ENCODE peak calls at places on chromosomes 3 and 15, in seven cellular contexts. R, J, I, K, P, L and S are unnamed samples.

GRCh38 chr15:32884136-32884535 is 166.3 kb downstream of the GREM1 start:
- DNase-seq in R (no peak), J (peak), I (peak), K (no peak), P (no peak), L (no peak), S (no peak)

GRCh38 chr3:134327594-134327975 is 46.7 kb downstream of the AMOTL2 start:
- DNase-seq in R (no peak), J (peak), I (no peak), K (no peak), P (no peak), L (no peak), S (no peak)

GRCh38 chr3:141346839-141347238 is 21.5 kb upstream of the ZBTB38 start:
- DNase-seq in R (no peak), J (peak), I (no peak), K (no peak), P (peak), L (no peak), S (no peak)

GRCh38 chr3:37934631-37935289 is 55.8 kb upstream of the VILL start:
- DNase-seq in R (no peak), J (peak), I (peak), K (no peak), P (no peak), L (no peak), S (no peak)

GRCh38 chr3:142445816-142446254 is 2.0 kb downstream of the XRN1 start:
- DNase-seq in R (peak), J (peak), I (peak), K (no peak), P (no peak), L (peak), S (no peak)

GRCh38 chr15:69489101-69489571 is 36.5 kb downstream of the RPLP1 start:
- DNase-seq in R (no peak), J (peak), I (peak), K (no peak), P (no peak), L (no peak), S (no peak)

GRCh38 chr15:32029409-32029861 is 880 bp upstream of the CHRNA7 start:
- DNase-seq in R (no peak), J (no peak), I (no peak), K (no peak), P (no peak), L (peak), S (no peak)

GRCh38 chr3:169150874-169151273 is 512.6 kb downstream of the MECOM start:
- DNase-seq in R (no peak), J (no peak), I (no peak), K (no peak), P (no peak), L (no peak), S (no peak)

GRCh38 chr3:34216713-34217346 is 418.4 kb downstream of the PDCD6IP start:
- DNase-seq in R (no peak), J (no peak), I (no peak), K (no peak), P (no peak), L (peak), S (no peak)

GRCh38 chr15:41501961-41502786 is 8.5 kb downstream of the ITPKA start:
- DNase-seq in R (peak), J (no peak), I (no peak), K (peak), P (no peak), L (peak), S (peak)

GRCh38 chr3:20396335-20396734 is 210.3 kb upstream of the SGO1 start:
- DNase-seq in R (no peak), J (no peak), I (no peak), K (no peak), P (no peak), L (no peak), S (no peak)

GRCh38 chr3:189368384-189368783 is 196.6 kb downstream of the TPRG1 start:
- DNase-seq in R (no peak), J (no peak), I (no peak), K (no peak), P (no peak), L (no peak), S (no peak)

GRCh38 chr3:110767156-110767555 is 304.5 kb upstream of the NECTIN3 start:
- DNase-seq in R (no peak), J (no peak), I (no peak), K (no peak), P (no peak), L (peak), S (no peak)

GRCh38 chr3:108001457-108001856 is 89.4 kb downstream of the CD47 start:
- DNase-seq in R (no peak), J (peak), I (peak), K (no peak), P (no peak), L (no peak), S (no peak)

GRCh38 chr3:37899101-37899707 is 37.5 kb downstream of the CTDSPL start:
- DNase-seq in R (peak), J (no peak), I (no peak), K (no peak), P (no peak), L (peak), S (no peak)

GRCh38 chr15:70339551-70340517 is 242.1 kb upstream of the TLE3 start:
- DNase-seq in R (no peak), J (peak), I (no peak), K (no peak), P (peak), L (no peak), S (no peak)

GRCh38 chr3:13594146-13594545 is 45.2 kb downstream of the FBLN2 start:
- DNase-seq in R (no peak), J (no peak), I (no peak), K (no peak), P (no peak), L (no peak), S (no peak)

GRCh38 chr3:23549148-23549910 is 256.4 kb upstream of the UBE2E1 start:
- DNase-seq in R (no peak), J (no peak), I (no peak), K (no peak), P (no peak), L (no peak), S (no peak)

GRCh38 chr3:42256135-42256819 is 9.7 kb downstream of the CCK start:
- DNase-seq in R (no peak), J (peak), I (no peak), K (no peak), P (no peak), L (no peak), S (no peak)

DNA sequence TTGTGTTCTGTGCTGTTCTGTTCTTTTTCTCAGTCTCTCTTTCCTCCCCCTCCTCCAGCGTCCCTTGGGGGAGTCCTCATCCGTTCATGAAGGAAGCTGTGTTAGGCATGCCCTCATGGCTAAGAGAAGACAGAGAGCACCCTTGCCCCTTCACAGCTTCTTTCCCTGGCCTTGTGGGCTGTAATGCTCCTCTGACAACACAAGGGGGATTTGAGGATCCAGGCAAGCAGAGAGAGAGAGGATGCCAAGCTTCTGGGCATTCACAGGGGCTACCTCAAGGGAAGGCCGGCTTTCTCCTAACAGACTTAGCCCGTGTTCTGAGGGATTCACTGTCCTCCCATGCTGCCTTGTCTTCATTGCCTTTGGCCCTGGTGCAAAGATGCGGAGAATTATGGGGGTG is 389.5 kb downstream of the LRTM1 start:
- DNase-seq in R (no peak), J (no peak), I (no peak), K (no peak), P (no peak), L (no peak), S (no peak)
- TF ChIP-seq CTCF in R (no peak), J (peak), I (no peak), K (no peak), P (no peak), L (no peak), S (no peak)

DNA sequence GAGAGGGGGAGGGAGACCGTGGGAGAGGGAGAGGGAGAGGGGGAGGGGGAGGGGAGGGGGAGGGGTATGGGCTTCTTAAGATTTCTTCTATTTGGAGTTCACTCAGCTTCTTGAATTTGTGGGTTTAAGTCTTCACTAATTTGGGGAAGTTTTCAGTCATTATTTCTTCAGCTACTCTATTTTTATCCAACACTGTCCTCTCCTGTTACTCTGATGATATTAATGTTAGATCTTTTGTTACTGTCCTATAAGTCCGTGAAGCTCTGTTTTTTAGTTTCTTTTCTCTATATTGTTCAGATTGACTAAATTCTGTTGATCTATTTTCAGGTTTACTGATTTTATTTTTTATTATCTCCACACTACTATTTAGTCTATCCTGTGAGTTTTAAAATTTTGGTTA is 351.5 kb upstream of the TPM1 start:
- DNase-seq in R (no peak), J (peak), I (peak), K (no peak), P (no peak), L (no peak), S (no peak)
- TF ChIP-seq CTCF in R (no peak), J (peak), I (no peak), K (no peak), P (no peak), L (peak), S (no peak)

DNA sequence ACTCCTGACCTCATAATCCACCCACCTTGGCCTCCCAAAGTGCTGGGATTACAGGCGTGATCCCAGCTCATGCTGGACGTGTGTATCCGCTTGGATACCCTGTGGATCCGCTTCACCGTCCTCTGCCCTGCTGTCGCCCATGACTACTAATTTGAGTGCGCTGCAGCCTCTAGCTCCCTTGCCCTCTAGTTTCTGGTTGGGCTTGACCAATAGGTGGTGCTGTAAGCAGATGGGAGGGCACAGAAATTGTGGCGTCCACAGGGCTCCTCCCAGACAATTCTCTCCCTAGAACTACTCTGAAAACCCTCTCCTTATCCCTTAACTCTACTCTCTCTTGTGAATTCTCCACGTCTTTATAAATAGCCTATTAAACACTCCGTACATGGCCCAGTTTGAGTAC is 36.2 kb downstream of the ZPLD1 start:
- DNase-seq in R (no peak), J (no peak), I (no peak), K (no peak), P (no peak), L (peak), S (no peak)
- TF ChIP-seq CTCF in R (no peak), J (no peak), I (no peak), K (no peak), P (no peak), L (peak), S (no peak)

GRCh38 chr15:43270113-43270665 is 3.5 kb upstream of the TGM5 start:
- DNase-seq in R (no peak), J (no peak), I (no peak), K (no peak), P (no peak), L (no peak), S (no peak)

GRCh38 chr15:43266834-43267233 is at the start of gene TGM5:
- DNase-seq in R (no peak), J (no peak), I (no peak), K (no peak), P (peak), L (no peak), S (no peak)

GRCh38 chr15:43268111-43269105 is 1.7 kb upstream of the TGM5 start:
- DNase-seq in R (peak), J (peak), I (peak), K (no peak), P (peak), L (no peak), S (no peak)

GRCh38 chr15:43266386-43266785 is 342 bp downstream of the TGM5 start:
- DNase-seq in R (no peak), J (no peak), I (no peak), K (no peak), P (no peak), L (no peak), S (no peak)

GRCh38 chr15:43267439-43267838 is 711 bp upstream of the TGM5 start:
- DNase-seq in R (no peak), J (no peak), I (no peak), K (no peak), P (no peak), L (no peak), S (no peak)
- TF ChIP-seq CTCF in R (no peak), J (no peak), I (no peak), K (no peak), P (no peak), L (no peak), S (no peak)

DNA sequence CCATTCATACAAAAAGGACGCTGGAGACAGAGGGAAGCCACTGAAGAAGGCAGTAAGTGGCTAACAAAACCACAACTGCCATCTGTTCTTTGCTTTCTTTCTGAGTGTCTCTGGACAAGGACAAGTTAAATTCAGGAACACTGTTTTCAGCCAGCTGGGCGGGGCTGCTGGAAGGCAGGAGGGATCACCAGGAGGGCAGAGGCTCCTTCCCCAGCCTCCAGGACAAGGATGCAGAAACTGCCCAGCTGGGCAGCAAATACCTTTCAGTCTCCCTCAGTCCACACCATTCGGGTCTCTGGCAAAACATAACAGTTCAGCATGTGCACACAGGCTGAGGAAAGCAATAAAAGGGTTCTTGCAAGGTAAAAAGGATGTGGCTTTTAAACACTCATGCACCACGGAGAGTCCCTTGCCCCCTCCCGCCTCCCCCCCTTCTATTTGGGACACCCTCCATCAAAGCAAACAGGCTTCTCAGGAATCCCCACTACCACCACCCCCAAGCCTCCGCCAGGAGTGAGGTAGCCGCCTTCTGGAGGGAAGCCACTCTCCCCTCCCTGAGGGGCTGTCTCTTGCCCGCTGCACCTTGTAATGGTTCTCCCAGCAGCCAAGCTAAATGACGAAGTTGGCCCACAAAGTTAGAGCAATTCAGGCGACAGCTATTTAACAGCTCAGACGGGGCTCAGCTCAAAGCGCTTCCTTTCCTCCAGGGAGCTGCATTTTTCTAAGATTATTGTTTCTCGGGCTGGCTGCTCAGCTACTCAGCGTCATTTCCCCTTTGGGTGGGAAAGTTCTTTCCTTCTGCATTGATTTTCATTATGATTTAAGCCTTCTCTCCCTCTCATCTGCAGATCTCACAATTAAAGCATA is 3.8 kb downstream of the HEG1 start:
- DNase-seq in R (peak), J (peak), I (peak), K (peak), P (no peak), L (peak), S (peak)
- TF ChIP-seq CTCF in R (no peak), J (no peak), I (no peak), K (no peak), P (no peak), L (no peak), S (no peak)

GRCh38 chr15:63969652-63970421 is 76.4 kb downstream of the DAPK2 start:
- DNase-seq in R (no peak), J (no peak), I (peak), K (no peak), P (no peak), L (no peak), S (no peak)

GRCh38 chr15:63972801-63973200 is 73.5 kb downstream of the DAPK2 start:
- DNase-seq in R (no peak), J (no peak), I (no peak), K (no peak), P (no peak), L (no peak), S (no peak)

GRCh38 chr15:63971427-63971805 is 74.9 kb downstream of the DAPK2 start:
- DNase-seq in R (peak), J (no peak), I (no peak), K (peak), P (no peak), L (no peak), S (no peak)

GRCh38 chr15:63971904-63972303 is 74.4 kb downstream of the DAPK2 start:
- DNase-seq in R (no peak), J (no peak), I (no peak), K (no peak), P (no peak), L (no peak), S (no peak)

GRCh38 chr15:63970723-63971426 is 75.4 kb downstream of the DAPK2 start:
- DNase-seq in R (peak), J (peak), I (no peak), K (no peak), P (no peak), L (no peak), S (no peak)
- TF ChIP-seq CTCF in R (no peak), J (no peak), I (no peak), K (no peak), P (no peak), L (no peak), S (no peak)